ENCODE peak calls at places on chromosomes 12 and 14, in four cellular contexts. C is IMR-90, E is H1, J is H9. T is an unnamed sample.

GRCh38 chr12:77122661-77123060 is 57.3 kb upstream of the E2F7 start:
- DNase-seq in C (peak; percentile 35), E (no peak), J (no peak), T (no peak)

GRCh38 chr14:34857689-34858449 is 17.3 kb downstream of the BAZ1A start:
- DNase-seq in C (no peak), E (no peak), J (no peak), T (no peak)

GRCh38 chr12:34126239-34126641 is 103.9 kb downstream of the ALG10 start:
- DNase-seq in C (no peak), E (no peak), J (no peak), T (no peak)

GRCh38 chr14:39267592-39268112 is 33.9 kb downstream of the MIA2 start:
- DNase-seq in C (no peak), E (no peak), J (no peak), T (peak; percentile 61)

GRCh38 chr14:81302613-81303012 is 81.9 kb upstream of the GTF2A1 start:
- DNase-seq in C (no peak), E (no peak), J (no peak), T (peak; percentile 57)

GRCh38 chr14:68704736-68705720 is 87.8 kb downstream of the ZFP36L1 start:
- DNase-seq in C (peak; percentile 44), E (no peak), J (no peak), T (no peak)

GRCh38 chr12:88471641-88472040 is 108.6 kb downstream of the KITLG start:
- DNase-seq in C (peak; percentile 77), E (no peak), J (no peak), T (no peak)

GRCh38 chr14:77041837-77042557 is 13.5 kb upstream of the IRF2BPL start:
- DNase-seq in C (peak; percentile 98), E (no peak), J (no peak), T (no peak)

GRCh38 chr14:52835122-52835903 is 43.9 kb upstream of the GNPNAT1 start:
- DNase-seq in C (peak; percentile 43), E (no peak), J (peak; percentile 54), T (peak; percentile 97)

GRCh38 chr12:97524812-97525211 is 62.2 kb downstream of the RMST start:
- DNase-seq in C (no peak), E (no peak), J (no peak), T (no peak)

GRCh38 chr12:97535582-97535981 is 73.0 kb downstream of the RMST start:
- DNase-seq in C (no peak), E (no peak), J (no peak), T (no peak)

GRCh38 chr12:97530237-97530636 is 67.6 kb downstream of the RMST start:
- DNase-seq in C (no peak), E (no peak), J (no peak), T (peak; percentile 44)
- H4K5ac ChIP-seq in C (no peak overlapping the region), E (no peak overlapping the region), J (no peak overlapping the region), T (no peak overlapping the region)

GRCh38 chr14:99763527-99764221 is 29.5 kb upstream of the EML1 start:
- DNase-seq in C (no peak), E (no peak), J (no peak), T (no peak)
- H4K5ac ChIP-seq in C (no peak overlapping the region), E (no peak overlapping the region), J (no peak overlapping the region), T (no peak overlapping the region)

GRCh38 chr12:126760109-126760508 is 1506.9 kb upstream of the TMEM132C start:
- DNase-seq in C (no peak), E (no peak), J (no peak), T (no peak)
- H4K5ac ChIP-seq in C (no peak overlapping the region), E (no peak overlapping the region), J (no peak overlapping the region), T (no peak overlapping the region)

GRCh38 chr14:89680156-89680555 is 263.1 kb upstream of the FOXN3 start:
- DNase-seq in C (no peak), E (no peak), J (no peak), T (no peak)

GRCh38 chr14:89688520-89688919 is 266.0 kb downstream of the EFCAB11 start:
- DNase-seq in C (peak; percentile 22), E (no peak), J (no peak), T (no peak)

GRCh38 chr14:89678715-89679220 is 261.7 kb upstream of the FOXN3 start:
- DNase-seq in C (no peak), E (no peak), J (no peak), T (peak; percentile 33)

GRCh38 chr14:89681086-89682018 is 264.3 kb upstream of the FOXN3 start:
- DNase-seq in C (no peak), E (no peak), J (no peak), T (no peak)

DNA sequence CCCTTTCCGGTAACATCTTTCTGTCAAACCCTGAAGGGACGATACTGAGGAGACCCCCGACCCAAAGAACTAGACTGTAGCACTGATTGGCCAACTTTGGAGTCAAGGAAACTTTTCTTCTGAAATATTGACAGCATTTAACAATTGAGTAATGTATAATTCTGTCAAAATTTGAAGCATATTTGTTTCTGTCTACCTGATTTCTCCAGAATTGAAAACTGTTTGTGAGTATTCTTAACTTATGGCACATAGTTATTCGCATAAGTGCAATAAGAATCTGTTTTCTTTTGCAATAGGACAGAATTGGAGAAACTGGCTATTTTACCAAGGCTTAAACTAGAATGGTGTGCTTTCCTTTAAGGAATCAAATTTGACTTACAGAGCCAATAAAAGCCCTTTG is 267.1 kb upstream of the FOXN3 start:
- DNase-seq in C (no peak), E (no peak), J (no peak), T (peak; percentile 16)
- H4K5ac ChIP-seq in C (no peak overlapping the region), E (no peak overlapping the region), J (no peak overlapping the region), T (no peak overlapping the region)

GRCh38 chr12:7935773-7936581 is at the start of gene SLC2A3:
- DNase-seq in C (peak; percentile 92), E (peak; percentile 76), J (peak; percentile 88), T (peak; percentile 97)

GRCh38 chr12:7935464-7935772 is 569 bp downstream of the SLC2A3 start:
- DNase-seq in C (no peak), E (no peak), J (no peak), T (no peak)

GRCh38 chr12:7934560-7935463 is 1.2 kb downstream of the SLC2A3 start:
- DNase-seq in C (no peak), E (no peak), J (no peak), T (no peak)

GRCh38 chr12:7940906-7941305 is 4.9 kb upstream of the SLC2A3 start:
- DNase-seq in C (no peak), E (no peak), J (no peak), T (peak; percentile 53)

DNA sequence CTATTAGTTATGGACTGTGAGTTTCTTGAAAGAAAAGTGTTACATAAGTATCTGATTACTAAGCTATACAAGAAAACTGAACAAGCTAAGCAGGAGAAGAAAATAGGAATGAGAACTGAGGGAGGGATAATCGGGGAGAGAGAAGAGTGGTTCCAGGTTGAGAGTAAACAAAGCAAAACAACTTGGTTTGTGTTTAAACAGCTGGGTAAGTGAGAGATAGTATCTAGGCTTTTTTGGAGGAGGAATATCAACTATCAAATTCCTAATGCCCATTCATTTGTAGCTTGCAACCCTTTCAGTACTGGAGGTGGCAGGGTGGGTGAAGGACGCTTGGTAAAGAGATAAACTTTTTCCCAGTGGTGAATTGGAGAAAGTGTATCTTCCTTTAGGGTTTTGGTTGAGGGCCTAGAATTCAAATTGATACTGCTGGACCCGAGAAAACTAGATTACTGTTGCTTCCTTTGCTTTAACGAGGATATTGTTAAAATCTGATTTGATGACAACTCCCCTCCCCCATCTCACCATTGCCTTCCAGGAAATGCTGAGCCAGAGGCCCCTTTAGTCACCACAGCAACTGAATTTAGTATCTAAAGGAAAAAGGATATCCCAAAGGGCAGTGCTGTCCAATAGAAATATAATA is 2.0 kb upstream of the SLC2A3 start:
- DNase-seq in C (no peak), E (no peak), J (no peak), T (peak; percentile 62)
- H4K5ac ChIP-seq in C (peak overlapping the region; percentile 69), E (peak overlapping the region; percentile 15), J (no peak overlapping the region), T (peak overlapping the region; percentile 10)

GRCh38 chr12:10211975-10212622 is 578 bp upstream of the GABARAPL1 start:
- DNase-seq in C (peak; percentile 100), E (peak; percentile 85), J (peak; percentile 98), T (peak; percentile 98)
- H4K5ac ChIP-seq in C (no peak overlapping the region), E (peak overlapping the region; percentile 47), J (no peak overlapping the region), T (no peak overlapping the region)

GRCh38 chr14:95096476-95096875 is 60.9 kb downstream of the DICER1 start:
- DNase-seq in C (no peak), E (no peak), J (no peak), T (no peak)

GRCh38 chr14:95095991-95096390 is 61.3 kb downstream of the DICER1 start:
- DNase-seq in C (no peak), E (no peak), J (no peak), T (no peak)

GRCh38 chr14:95097385-95097784 is 59.9 kb downstream of the DICER1 start:
- DNase-seq in C (peak; percentile 12), E (no peak), J (no peak), T (no peak)

DNA sequence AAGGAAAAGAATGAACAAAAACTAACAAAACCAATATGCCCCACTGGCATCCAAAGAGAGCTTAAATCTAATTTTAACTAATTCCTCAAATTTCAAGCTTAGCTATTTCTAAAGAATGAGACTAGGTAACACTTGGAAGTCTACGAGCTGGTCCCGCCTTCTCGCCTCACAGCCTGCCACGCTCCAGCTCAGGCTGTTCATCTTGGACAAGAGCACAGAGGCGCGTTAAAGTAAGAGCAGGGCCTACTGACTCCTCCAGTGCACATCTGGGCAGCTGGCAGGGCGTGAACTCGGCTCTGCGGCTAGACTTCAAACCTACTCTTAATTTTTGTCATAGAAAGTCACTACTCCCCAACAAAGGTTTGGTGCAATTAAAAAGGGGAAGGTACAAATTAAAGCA is 64.6 kb downstream of the DICER1 start:
- DNase-seq in C (no peak), E (no peak), J (no peak), T (no peak)
- H4K5ac ChIP-seq in C (no peak overlapping the region), E (no peak overlapping the region), J (no peak overlapping the region), T (no peak overlapping the region)